ENCODE peak calls at places on chromosomes 4 and X, in six cellular contexts. H, X, I, D, Q and O are unnamed samples.

GRCh38 chr4:151035321-151035720 is 20.2 kb upstream of the LRBA start:
- DNase-seq in Q (no peak), H (no peak), X (no peak), D (no peak), I (no peak), O (no peak)

GRCh38 chr4:10593130-10593529 is 91.4 kb downstream of the CLNK start:
- DNase-seq in X (no peak), Q (no peak), D (no peak), H (no peak), I (peak; percentile 31), O (no peak)

GRCh38 chrX:102985182-102985581 is 48.1 kb downstream of the RAB40AL start:
- DNase-seq in D (peak; percentile 21), X (no peak), H (no peak), I (no peak), Q (no peak), O (no peak)

GRCh38 chr4:142419712-142420111 is 426.4 kb downstream of the INPP4B start:
- DNase-seq in X (no peak), I (no peak), H (no peak), Q (no peak), D (no peak), O (no peak)

GRCh38 chr4:118682928-118683327 is 2.3 kb upstream of the METTL14 start:
- DNase-seq in H (no peak), D (peak; percentile 46), Q (no peak), I (peak; percentile 35), X (no peak), O (no peak)

GRCh38 chrX:24259544-24260240 is 54.2 kb downstream of the SUPT20HL2 start:
- DNase-seq in D (peak; percentile 84), Q (no peak), X (no peak), H (no peak), I (peak; percentile 79), O (peak; percentile 68)

GRCh38 chrX:1418901-1419544 is 27.1 kb upstream of the SLC25A6 start:
- DNase-seq in I (no peak), X (no peak), D (no peak), H (no peak), Q (no peak), O (no peak)

GRCh38 chr4:26256016-26256415 is 64.8 kb upstream of the RBPJ start:
- DNase-seq in I (no peak), H (no peak), X (no peak), Q (no peak), D (no peak), O (no peak)

GRCh38 chrX:144683247-144683646 is 564.1 kb upstream of the SPANXN1 start:
- DNase-seq in D (no peak), X (no peak), H (no peak), I (no peak), Q (no peak), O (no peak)

GRCh38 chrX:131752493-131753198 is 208.8 kb downstream of the OR13H1 start:
- DNase-seq in Q (peak; percentile 61), I (no peak), H (no peak), X (peak; percentile 79), D (no peak), O (peak; percentile 72)

GRCh38 chr4:51885371-51885770 is 42.4 kb downstream of the DCUN1D4 start:
- DNase-seq in Q (no peak), I (peak; percentile 46), D (peak; percentile 44), X (no peak), H (no peak), O (peak; percentile 35)

GRCh38 chr4:156774422-156774821 is 197.2 kb downstream of the PDGFC start:
- DNase-seq in I (no peak), Q (no peak), D (peak; percentile 87), H (no peak), X (no peak), O (peak; percentile 90)

GRCh38 chr4:84258905-84259830 is 239.9 kb downstream of the NKX6-1 start:
- DNase-seq in H (no peak), X (no peak), D (peak; percentile 21), Q (no peak), I (peak; percentile 40), O (peak; percentile 32)

GRCh38 chr4:132218406-132218805 is 930.7 kb upstream of the PCDH10 start:
- DNase-seq in D (no peak), Q (no peak), H (no peak), I (no peak), X (no peak), O (no peak)

GRCh38 chr4:95363966-95364365 is 184.8 kb downstream of the UNC5C start:
- DNase-seq in H (no peak), Q (no peak), D (peak; percentile 17), I (no peak), X (no peak), O (no peak)

GRCh38 chr4:54077812-54078211 is 13.4 kb upstream of the CHIC2 start:
- DNase-seq in H (no peak), Q (no peak), D (no peak), X (no peak), I (no peak), O (peak; percentile 40)

GRCh38 chr4:71293705-71294104 is 45.1 kb upstream of the SLC4A4 start:
- DNase-seq in D (peak; percentile 27), X (no peak), H (no peak), I (no peak), Q (no peak), O (peak; percentile 81)

GRCh38 chr4:65661469-65661868 is 8.8 kb downstream of the EPHA5 start:
- DNase-seq in Q (no peak), I (no peak), H (no peak), D (no peak), X (no peak), O (no peak)

GRCh38 chr4:54482529-54482961 is 175.2 kb upstream of the KIT start:
- DNase-seq in D (peak; percentile 1), X (no peak), H (no peak), I (no peak), Q (no peak), O (peak; percentile 43)

GRCh38 chr4:165507381-165507780 is 128.6 kb downstream of the CPE start:
- DNase-seq in Q (no peak), X (no peak), I (no peak), D (no peak), H (no peak), O (no peak)

GRCh38 chrX:49309401-49309981 is 6.0 kb downstream of the GAGE10 start:
- DNase-seq in D (peak; percentile 44), I (peak; percentile 7), H (no peak), X (peak; percentile 33), Q (no peak), O (peak; percentile 6)

GRCh38 chr4:40672528-40673522 is 43.2 kb upstream of the RBM47 start:
- DNase-seq in H (peak; percentile 79), I (peak; percentile 92), D (peak; percentile 99), Q (no peak), X (peak; percentile 51), O (peak; percentile 94)

GRCh38 chr4:72919937-72920336 is 149.6 kb downstream of the COX18 start:
- DNase-seq in D (peak; percentile 15), I (no peak), X (no peak), H (no peak), Q (no peak), O (no peak)

GRCh38 chr4:140005699-140006098 is 148.3 kb downstream of the MAML3 start:
- DNase-seq in Q (no peak), X (no peak), H (no peak), D (no peak), I (no peak), O (no peak)

GRCh38 chrX:118348186-118348810 is 2.4 kb downstream of the WDR44 start:
- DNase-seq in X (no peak), D (no peak), I (no peak), Q (no peak), H (no peak), O (no peak)

GRCh38 chrX:131577999-131578734 is 34.3 kb downstream of the OR13H1 start:
- DNase-seq in Q (no peak), H (no peak), X (no peak), D (no peak), I (peak; percentile 3), O (no peak)

GRCh38 chrX:134792077-134792476 is 133.8 kb upstream of the PLAC1 start:
- DNase-seq in I (no peak), X (no peak), D (no peak), Q (no peak), H (no peak), O (no peak)

GRCh38 chr4:40576651-40577480 is 52.8 kb downstream of the RBM47 start:
- DNase-seq in D (peak; percentile 96), I (peak; percentile 36), Q (peak; percentile 88), X (no peak), H (no peak), O (peak; percentile 35)

GRCh38 chr4:108141213-108142045 is 27.3 kb downstream of the LEF1 start:
- DNase-seq in H (no peak), I (no peak), Q (no peak), X (no peak), D (no peak), O (no peak)

GRCh38 chr4:66028668-66029067 is 358.4 kb upstream of the EPHA5 start:
- DNase-seq in Q (no peak), I (no peak), H (no peak), D (no peak), X (no peak), O (no peak)

GRCh38 chr4:104425003-104425402 is 69.7 kb downstream of the CXXC4 start:
- DNase-seq in H (no peak), D (no peak), Q (no peak), X (no peak), I (no peak), O (no peak)

GRCh38 chr4:56127698-56128097 is 179.0 kb downstream of the CEP135 start:
- DNase-seq in D (peak; percentile 68), X (no peak), H (no peak), I (peak; percentile 13), Q (no peak), O (no peak)

GRCh38 chr4:57102050-57102564 is 8.1 kb downstream of the IGFBP7 start:
- DNase-seq in H (no peak), Q (no peak), D (peak; percentile 98), X (no peak), I (no peak), O (peak; percentile 97)

GRCh38 chr4:139521764-139522373 is 34.1 kb downstream of the SETD7 start:
- DNase-seq in D (no peak), I (no peak), X (no peak), H (no peak), Q (no peak), O (no peak)

GRCh38 chr4:38026138-38026740 is 66.0 kb downstream of the PTTG2 start:
- DNase-seq in H (no peak), Q (no peak), I (no peak), X (no peak), D (no peak), O (no peak)
- H3K36me3 ChIP-seq in H (peaks cover 14% of the 10 kb centered on the region), Q (no peaks in the 10 kb centered on the region), I (peaks cover under 1% of the 10 kb centered on the region), X (peaks cover 17% of the 10 kb centered on the region), D (peaks cover 4% of the 10 kb centered on the region), O (peaks cover 17% of the 10 kb centered on the region)

DNA sequence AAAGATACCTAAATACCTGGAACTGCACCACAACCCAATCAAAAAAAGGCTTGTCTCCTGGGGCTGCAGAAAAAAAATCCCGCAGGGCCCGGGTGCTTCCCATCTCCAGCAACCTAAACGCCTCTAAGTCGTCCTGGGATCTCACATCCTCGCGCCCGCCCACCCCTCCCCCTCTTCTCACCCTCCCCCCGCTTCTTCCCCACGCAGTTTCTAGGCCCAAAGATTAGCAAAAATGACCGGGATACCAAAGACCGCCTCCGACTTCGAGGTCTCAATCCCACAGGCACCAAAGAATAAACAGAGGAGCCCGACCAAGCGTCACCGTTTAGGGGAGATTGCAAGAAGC is 643 bp downstream of the ATRX start:
- DNase-seq in D (peak; percentile 37), Q (no peak), I (peak; percentile 52), H (peak; percentile 17), X (no peak), O (no peak)
- H3K36me3 ChIP-seq in D (no peaks in the 10 kb centered on the region), Q (no peaks in the 10 kb centered on the region), I (no peaks in the 10 kb centered on the region), H (no peaks in the 10 kb centered on the region), X (no peaks in the 10 kb centered on the region), O (no peaks in the 10 kb centered on the region)

GRCh38 chr4:158724647-158725046 is 1.5 kb upstream of the PPID start:
- DNase-seq in Q (no peak), H (no peak), I (no peak), D (no peak), X (no peak), O (no peak)
- H3K36me3 ChIP-seq in Q (no peaks in the 10 kb centered on the region), H (peaks cover 8% of the 10 kb centered on the region), I (peaks cover 4% of the 10 kb centered on the region), D (peaks cover 6% of the 10 kb centered on the region), X (no peaks in the 10 kb centered on the region), O (peaks cover 3% of the 10 kb centered on the region)

GRCh38 chr4:168893807-168894206 is 116.2 kb downstream of the CBR4 start:
- DNase-seq in H (no peak), D (no peak), I (no peak), Q (no peak), X (no peak), O (no peak)
- H3K36me3 ChIP-seq in H (peaks cover 47% of the 10 kb centered on the region), D (peaks cover 82% of the 10 kb centered on the region), I (peaks cover 41% of the 10 kb centered on the region), Q (no peaks in the 10 kb centered on the region), X (no peaks in the 10 kb centered on the region), O (peaks cover 70% of the 10 kb centered on the region)